ENCODE peak calls at places on chromosomes 12 and 14, in six cellular contexts. B, D, K, L, V and X are unnamed samples.

GRCh38 chr12:131087302-131087818 is 133.7 kb downstream of the ADGRD1 start:
- DNase-seq in B (peak; percentile 10), D (no peak), K (no peak), L (no peak), V (no peak), X (no peak)

GRCh38 chr14:22314183-22314820 is 274.7 kb downstream of the DAD1 start:
- DNase-seq in B (peak; percentile 15), D (no peak), K (no peak), L (no peak), V (no peak), X (peak; percentile 29)

GRCh38 chr12:51323317-51323960 is 535 bp downstream of the BIN2 start:
- DNase-seq in B (no peak), D (peak; percentile 80), K (peak; percentile 53), L (no peak), V (no peak), X (no peak)

GRCh38 chr12:28024231-28024995 is 51.9 kb upstream of the PTHLH start:
- DNase-seq in B (no peak), D (no peak), K (no peak), L (no peak), V (no peak), X (no peak)

GRCh38 chr14:73467800-73468199 is 9.5 kb upstream of the NUMB start:
- DNase-seq in B (no peak), D (no peak), K (no peak), L (no peak), V (no peak), X (no peak)

GRCh38 chr12:48601013-48601756 is 31.3 kb upstream of the LALBA start:
- DNase-seq in B (no peak), D (no peak), K (no peak), L (no peak), V (no peak), X (no peak)

GRCh38 chr12:42496886-42497285 is 92.7 kb downstream of the PRICKLE1 start:
- DNase-seq in B (no peak), D (no peak), K (no peak), L (no peak), V (no peak), X (no peak)

GRCh38 chr12:41361791-41362190 is 173.7 kb downstream of the PDZRN4 start:
- DNase-seq in B (no peak), D (no peak), K (no peak), L (no peak), V (no peak), X (no peak)

GRCh38 chr12:111768159-111768895 is 1.6 kb downstream of the ALDH2 start:
- DNase-seq in B (no peak), D (no peak), K (no peak), L (no peak), V (no peak), X (no peak)

GRCh38 chr12:123971770-123972447 is 722 bp downstream of the CCDC92 start:
- DNase-seq in B (peak; percentile 38), D (peak; percentile 45), K (peak; percentile 49), L (peak; percentile 65), V (peak; percentile 21), X (peak; percentile 23)

GRCh38 chr12:45725631-45726593 is 3.6 kb upstream of the ARID2 start:
- DNase-seq in B (no peak), D (peak; percentile 34), K (peak; percentile 17), L (no peak), V (no peak), X (no peak)

GRCh38 chr14:40074169-40074568 is 641.9 kb upstream of the FBXO33 start:
- DNase-seq in B (no peak), D (no peak), K (no peak), L (no peak), V (no peak), X (no peak)

GRCh38 chr12:98424726-98425401 is 90.5 kb upstream of the TMPO start:
- DNase-seq in B (peak; percentile 51), D (peak; percentile 40), K (peak; percentile 71), L (peak; percentile 56), V (peak; percentile 51), X (peak; percentile 40)

GRCh38 chr14:105882626-105883025 is 356.2 kb downstream of the TMEM121 start:
- DNase-seq in B (peak; percentile 1), D (no peak), K (peak; percentile 3), L (no peak), V (peak; percentile 5), X (peak; percentile 1)

GRCh38 chr12:47903927-47904646 is 707 bp downstream of the VDR start:
- DNase-seq in B (peak; percentile 57), D (peak; percentile 57), K (peak; percentile 73), L (peak; percentile 76), V (peak; percentile 32), X (no peak)

GRCh38 chr12:66329941-66330340 is 27.6 kb downstream of the HELB start:
- DNase-seq in B (no peak), D (no peak), K (no peak), L (no peak), V (no peak), X (no peak)

GRCh38 chr14:24368562-24369252 is 723 bp downstream of the NFATC4 start:
- DNase-seq in B (peak; percentile 79), D (peak; percentile 53), K (peak; percentile 45), L (peak; percentile 70), V (peak; percentile 52), X (peak; percentile 43)

GRCh38 chr12:125650587-125650986 is 585.4 kb downstream of the AACS start:
- DNase-seq in B (no peak), D (no peak), K (no peak), L (no peak), V (no peak), X (no peak)

GRCh38 chr12:125643055-125643454 is 577.8 kb downstream of the AACS start:
- DNase-seq in B (no peak), D (no peak), K (no peak), L (no peak), V (no peak), X (no peak)

GRCh38 chr12:125639826-125640225 is 574.6 kb downstream of the AACS start:
- DNase-seq in B (no peak), D (no peak), K (no peak), L (no peak), V (no peak), X (no peak)

GRCh38 chr12:125651625-125652024 is 586.4 kb downstream of the AACS start:
- DNase-seq in B (no peak), D (no peak), K (no peak), L (no peak), V (no peak), X (no peak)

DNA sequence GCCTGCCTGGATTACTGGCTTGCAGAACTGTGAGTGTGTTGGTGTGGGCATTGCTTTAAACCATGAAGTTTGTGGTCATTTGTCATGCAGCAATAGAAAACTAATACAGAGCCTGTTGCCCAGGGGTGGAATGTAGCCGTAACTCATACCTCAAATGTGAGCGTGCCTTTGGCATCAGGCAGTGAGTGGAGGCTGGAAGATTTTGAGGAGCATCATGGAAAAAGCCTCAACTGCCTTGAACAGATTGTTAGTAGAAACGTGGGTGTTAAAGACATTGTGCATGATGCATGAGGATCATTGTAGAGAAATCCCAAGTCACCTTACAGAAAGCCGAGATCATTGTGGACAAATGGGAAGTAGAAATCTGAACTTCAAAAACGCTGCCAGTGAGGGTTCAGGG is 580.5 kb downstream of the AACS start:
- DNase-seq in B (no peak), D (no peak), K (no peak), L (no peak), V (no peak), X (no peak)
- TF ChIP-seq CTCF in B (no peak), D (no peak), K (no peak), L (no peak), V (no peak), X (no peak)

GRCh38 chr12:92802906-92803305 is 100.1 kb downstream of the PLEKHG7 start:
- DNase-seq in B (no peak), D (no peak), K (no peak), L (no peak), V (no peak), X (no peak)
- H3K36me3 ChIP-seq in B (no peaks in the 10 kb centered on the region), D (peaks cover 5% of the 10 kb centered on the region), K (peaks cover 37% of the 10 kb centered on the region), L (no peaks in the 10 kb centered on the region), V (peaks cover 61% of the 10 kb centered on the region), X (peaks cover 72% of the 10 kb centered on the region)

GRCh38 chr12:886206-886605 is 63.3 kb downstream of the RAD52 start:
- DNase-seq in B (no peak), D (no peak), K (no peak), L (no peak), V (no peak), X (no peak)
- H3K4me3 ChIP-seq in B (no peak overlapping the region), D (no peak overlapping the region), K (no peak overlapping the region), L (no peak overlapping the region), V (no peak overlapping the region), X (no peak overlapping the region)

GRCh38 chr12:121839993-121840761 is 18.5 kb downstream of the HPD start:
- DNase-seq in B (no peak), D (no peak), K (no peak), L (no peak), V (no peak), X (no peak)

GRCh38 chr12:121839106-121839992 is 19.3 kb downstream of the HPD start:
- DNase-seq in B (peak; percentile 99), D (peak; percentile 99), K (peak; percentile 100), L (peak; percentile 100), V (peak; percentile 100), X (peak; percentile 100)

GRCh38 chr12:121838096-121838495 is 20.6 kb downstream of the HPD start:
- DNase-seq in B (no peak), D (no peak), K (no peak), L (no peak), V (no peak), X (no peak)

GRCh38 chr12:121843236-121843982 is 15.2 kb downstream of the HPD start:
- DNase-seq in B (no peak), D (no peak), K (no peak), L (no peak), V (no peak), X (no peak)

GRCh38 chr12:121837680-121838079 is 21.0 kb downstream of the HPD start:
- DNase-seq in B (no peak), D (no peak), K (no peak), L (no peak), V (no peak), X (no peak)
- TF ChIP-seq CTCF in B (no peak), D (no peak), K (no peak), L (no peak), V (no peak), X (no peak)

GRCh38 chr14:94058128-94058673 is 22.8 kb downstream of the DDX24 start:
- DNase-seq in B (no peak), D (no peak), K (no peak), L (no peak), V (no peak), X (no peak)
- H3K36me3 ChIP-seq in B (no peaks in the 10 kb centered on the region), D (peaks cover 86% of the 10 kb centered on the region), K (peaks cover 42% of the 10 kb centered on the region), L (peaks cover 8% of the 10 kb centered on the region), V (peaks cover 94% of the 10 kb centered on the region), X (peaks cover 97% of the 10 kb centered on the region)

GRCh38 chr12:72276212-72276865 is 4.2 kb downstream of the TRHDE start:
- DNase-seq in B (no peak), D (no peak), K (no peak), L (no peak), V (no peak), X (no peak)
- H3K4me3 ChIP-seq in B (no peak overlapping the region), D (no peak overlapping the region), K (no peak overlapping the region), L (peak overlapping the region; percentile 71), V (no peak overlapping the region), X (no peak overlapping the region)

DNA sequence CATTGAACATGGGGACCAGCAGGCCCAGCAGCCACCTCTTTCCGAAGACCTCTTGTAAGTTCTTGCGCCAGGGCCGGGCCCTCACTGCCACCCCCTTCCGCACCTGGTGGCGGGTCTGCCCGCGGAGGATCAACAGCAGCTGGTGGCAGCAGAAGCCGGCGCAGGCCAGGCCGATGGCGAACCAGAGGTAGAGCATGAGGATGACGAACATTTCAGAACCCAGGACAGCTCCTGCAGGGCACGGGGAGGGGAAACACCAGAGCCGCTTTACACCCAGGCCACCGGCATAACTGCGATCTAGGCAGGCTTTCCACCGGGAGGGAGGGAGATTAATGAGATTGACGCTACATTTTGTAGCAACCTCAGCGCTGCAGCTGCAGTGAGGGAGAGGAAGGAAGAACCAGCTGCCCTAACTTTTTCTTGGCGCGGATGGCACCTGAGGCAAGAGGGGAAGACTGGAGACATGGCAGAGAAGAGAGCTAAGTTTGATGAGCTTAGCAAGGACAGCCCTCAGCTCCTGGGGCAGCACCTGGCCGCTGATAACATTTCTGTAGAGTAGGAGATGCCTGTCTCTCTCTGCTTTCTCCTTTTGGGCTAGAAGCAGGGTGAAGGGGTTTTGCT is 7.8 kb downstream of the ZDHHC22 start:
- DNase-seq in B (no peak), D (peak; percentile 66), K (peak; percentile 50), L (peak; percentile 64), V (peak; percentile 40), X (peak; percentile 34)
- TF ChIP-seq CTCF in B (no peak), D (no peak), K (no peak), L (no peak), V (no peak), X (no peak)